ENCODE peak calls at places on chromosomes 3 and 15, in nine cellular contexts. W is stimulated activated naive CD4-positive, alpha-beta T cell; X is MG63; O is LoVo; F is colonic mucosa; C is hypothalamus; N is DMS53; P is psoas muscle; B is AG04450. S is an unnamed sample.

GRCh38 chr15:40427188-40427587 is 13.6 kb upstream of the BAHD1 start:
- DNase-seq in W (no peak), X (no peak), O (no peak), F (no peak), C (no peak), N (no peak), P (no peak), B (no peak), S (no peak)

GRCh38 chr3:162641317-162641716 is 1144.7 kb downstream of the OTOL1 start:
- DNase-seq in W (no peak), X (no peak), O (no peak), F (no peak), C (no peak), N (no peak), P (no peak), B (no peak), S (no peak)

GRCh38 chr3:64294771-64295170 is 69.5 kb upstream of the PRICKLE2 start:
- DNase-seq in W (no peak), X (no peak), O (no peak), F (no peak), C (no peak), N (no peak), P (no peak), B (no peak), S (no peak)

GRCh38 chr15:39581501-39582285 is 814 bp downstream of the THBS1 start:
- DNase-seq in W (no peak), X (peak; percentile 59), O (peak; percentile 75), F (peak; percentile 87), C (no peak), N (peak; percentile 86), P (no peak), B (no peak), S (peak; percentile 42)

GRCh38 chr3:172892158-172892557 is 141.6 kb downstream of the ECT2 start:
- DNase-seq in W (no peak), X (peak; percentile 9), O (no peak), F (no peak), C (no peak), N (no peak), P (no peak), B (no peak), S (no peak)

GRCh38 chr3:52844290-52844985 is 9.6 kb upstream of the MUSTN1 start:
- DNase-seq in W (no peak), X (no peak), O (no peak), F (no peak), C (no peak), N (no peak), P (peak; percentile 71), B (no peak), S (no peak)

GRCh38 chr3:72665701-72666443 is 182.4 kb downstream of the SHQ1 start:
- DNase-seq in W (peak; percentile 15), X (peak; percentile 24), O (peak; percentile 37), F (peak; percentile 75), C (no peak), N (peak; percentile 19), P (no peak), B (no peak), S (peak; percentile 56)

GRCh38 chr3:66483006-66483928 is 17.6 kb downstream of the LRIG1 start:
- DNase-seq in W (no peak), X (peak; percentile 70), O (no peak), F (peak; percentile 66), C (peak; percentile 84), N (no peak), P (peak; percentile 87), B (no peak), S (no peak)

GRCh38 chr15:33200444-33200843 is 5.9 kb upstream of the FMN1 start:
- DNase-seq in W (no peak), X (no peak), O (peak; percentile 71), F (no peak), C (no peak), N (peak; percentile 61), P (no peak), B (no peak), S (no peak)

GRCh38 chr3:46913644-46914043 is 36.1 kb downstream of the PTH1R start:
- DNase-seq in W (no peak), X (peak; percentile 39), O (peak; percentile 59), F (peak; percentile 79), C (no peak), N (peak; percentile 73), P (peak; percentile 52), B (no peak), S (no peak)

GRCh38 chr15:76954744-76955143 is 23.2 kb downstream of the RCN2 start:
- DNase-seq in W (no peak), X (no peak), O (no peak), F (no peak), C (no peak), N (no peak), P (no peak), B (no peak), S (no peak)

GRCh38 chr3:171809513-171810277 is 588 bp downstream of the PLD1 start:
- DNase-seq in W (no peak), X (peak; percentile 99), O (peak; percentile 71), F (peak; percentile 81), C (no peak), N (peak; percentile 92), P (peak; percentile 93), B (peak; percentile 82), S (peak; percentile 64)

GRCh38 chr3:49377483-49377882 is 19.3 kb upstream of the GPX1 start:
- DNase-seq in W (no peak), X (peak; percentile 33), O (no peak), F (no peak), C (no peak), N (no peak), P (no peak), B (no peak), S (no peak)

GRCh38 chr3:88150371-88150770 is 612 bp downstream of the C3orf38 start:
- DNase-seq in W (peak; percentile 35), X (no peak), O (no peak), F (no peak), C (no peak), N (peak; percentile 4), P (no peak), B (no peak), S (no peak)

GRCh38 chr3:155334897-155335883 is 41.7 kb upstream of the STRIT1 start:
- DNase-seq in W (no peak), X (no peak), O (no peak), F (no peak), C (no peak), N (no peak), P (no peak), B (no peak), S (no peak)

GRCh38 chr15:39598186-39598850 is 17.4 kb downstream of the THBS1 start:
- DNase-seq in W (no peak), X (no peak), O (peak; percentile 44), F (no peak), C (no peak), N (peak; percentile 29), P (no peak), B (no peak), S (no peak)

GRCh38 chr3:71064288-71064975 is 519.1 kb downstream of the FOXP1 start:
- DNase-seq in W (peak; percentile 83), X (peak; percentile 56), O (peak; percentile 33), F (peak; percentile 60), C (no peak), N (peak; percentile 57), P (peak; percentile 70), B (no peak), S (peak; percentile 64)

GRCh38 chr3:39186692-39187151 is 5.7 kb downstream of the XIRP1 start:
- DNase-seq in W (no peak), X (no peak), O (no peak), F (no peak), C (no peak), N (no peak), P (peak; percentile 59), B (no peak), S (no peak)

GRCh38 chr3:110667216-110667615 is 404.4 kb upstream of the NECTIN3 start:
- DNase-seq in W (no peak), X (no peak), O (no peak), F (no peak), C (no peak), N (no peak), P (no peak), B (no peak), S (no peak)

GRCh38 chr3:12574131-12574530 is 17.2 kb downstream of the MKRN2 start:
- DNase-seq in W (no peak), X (no peak), O (no peak), F (no peak), C (no peak), N (no peak), P (no peak), B (no peak), S (no peak)

GRCh38 chr3:134874737-134875413 is 79.8 kb downstream of the EPHB1 start:
- DNase-seq in W (no peak), X (no peak), O (no peak), F (no peak), C (no peak), N (peak; percentile 10), P (no peak), B (no peak), S (no peak)

GRCh38 chr3:141011511-141012262 is 39.5 kb upstream of the SPSB4 start:
- DNase-seq in W (peak; percentile 43), X (peak; percentile 71), O (peak; percentile 39), F (peak; percentile 67), C (peak; percentile 17), N (peak; percentile 80), P (peak; percentile 90), B (peak; percentile 20), S (peak; percentile 98)